ENCODE peak calls at places on chromosomes 4 and X, in seven cellular contexts. One of them, this sample, is unnamed.

GRCh38 chr4:46506876-46507275 is 116.9 kb upstream of the GABRA2 start:
- DNase-seq in iPS DF 19.7: no peak
- DNase-seq in mesenchymal stem cell: peak
- DNase-seq in lower leg skin: no peak
- DNase-seq in dorsolateral prefrontal cortex: no peak
- DNase-seq in activated naive CD8-positive, alpha-beta T cell treated with anti-CD3 and anti-CD28 coated beads, Interleukin-2, amount 50 U/mL, for 24 hours: no peak
- DNase-seq in anterior cingulate cortex: no peak
- DNase-seq in this sample: no peak

GRCh38 chrX:18674417-18674787 is 2.5 kb upstream of the RS1 start:
- DNase-seq in iPS DF 19.7: no peak
- DNase-seq in mesenchymal stem cell: peak
- DNase-seq in lower leg skin: peak
- DNase-seq in dorsolateral prefrontal cortex: no peak
- DNase-seq in activated naive CD8-positive, alpha-beta T cell treated with anti-CD3 and anti-CD28 coated beads, Interleukin-2, amount 50 U/mL, for 24 hours: peak
- DNase-seq in anterior cingulate cortex: peak
- DNase-seq in this sample: no peak

GRCh38 chr4:1572521-1572920 is 111.6 kb downstream of the FAM53A start:
- DNase-seq in iPS DF 19.7: no peak
- DNase-seq in mesenchymal stem cell: no peak
- DNase-seq in lower leg skin: no peak
- DNase-seq in dorsolateral prefrontal cortex: no peak
- DNase-seq in activated naive CD8-positive, alpha-beta T cell treated with anti-CD3 and anti-CD28 coated beads, Interleukin-2, amount 50 U/mL, for 24 hours: no peak
- DNase-seq in anterior cingulate cortex: no peak
- DNase-seq in this sample: peak

GRCh38 chr4:76614589-76614988 is 179.6 kb downstream of the SHROOM3 start:
- DNase-seq in iPS DF 19.7: no peak
- DNase-seq in mesenchymal stem cell: no peak
- DNase-seq in lower leg skin: no peak
- DNase-seq in dorsolateral prefrontal cortex: no peak
- DNase-seq in activated naive CD8-positive, alpha-beta T cell treated with anti-CD3 and anti-CD28 coated beads, Interleukin-2, amount 50 U/mL, for 24 hours: no peak
- DNase-seq in anterior cingulate cortex: no peak
- DNase-seq in this sample: no peak

GRCh38 chr4:67725132-67725531 is 24.2 kb upstream of the UBA6 start:
- DNase-seq in iPS DF 19.7: no peak
- DNase-seq in mesenchymal stem cell: no peak
- DNase-seq in lower leg skin: no peak
- DNase-seq in dorsolateral prefrontal cortex: no peak
- DNase-seq in activated naive CD8-positive, alpha-beta T cell treated with anti-CD3 and anti-CD28 coated beads, Interleukin-2, amount 50 U/mL, for 24 hours: no peak
- DNase-seq in anterior cingulate cortex: no peak
- DNase-seq in this sample: no peak

GRCh38 chr4:10085828-10086505 is 30.6 kb downstream of the WDR1 start:
- DNase-seq in iPS DF 19.7: no peak
- DNase-seq in mesenchymal stem cell: no peak
- DNase-seq in lower leg skin: no peak
- DNase-seq in dorsolateral prefrontal cortex: no peak
- DNase-seq in activated naive CD8-positive, alpha-beta T cell treated with anti-CD3 and anti-CD28 coated beads, Interleukin-2, amount 50 U/mL, for 24 hours: no peak
- DNase-seq in anterior cingulate cortex: no peak
- DNase-seq in this sample: no peak

GRCh38 chr4:53055274-53055673 is 193.2 kb downstream of the RASL11B start:
- DNase-seq in iPS DF 19.7: no peak
- DNase-seq in mesenchymal stem cell: peak
- DNase-seq in lower leg skin: no peak
- DNase-seq in dorsolateral prefrontal cortex: no peak
- DNase-seq in activated naive CD8-positive, alpha-beta T cell treated with anti-CD3 and anti-CD28 coated beads, Interleukin-2, amount 50 U/mL, for 24 hours: no peak
- DNase-seq in anterior cingulate cortex: no peak
- DNase-seq in this sample: no peak

GRCh38 chr4:143071351-143071750 is 113.4 kb upstream of the USP38 start:
- DNase-seq in iPS DF 19.7: no peak
- DNase-seq in mesenchymal stem cell: no peak
- DNase-seq in lower leg skin: no peak
- DNase-seq in dorsolateral prefrontal cortex: no peak
- DNase-seq in activated naive CD8-positive, alpha-beta T cell treated with anti-CD3 and anti-CD28 coated beads, Interleukin-2, amount 50 U/mL, for 24 hours: no peak
- DNase-seq in anterior cingulate cortex: no peak
- DNase-seq in this sample: no peak

This sample was measured in NAMALWA.